ENCODE peak calls at places on chromosome X, in four cellular contexts. N is substantia nigra; I is glomerular endothelial cell; Z is CD4-positive, CD25-positive, alpha-beta regulatory T cell. F is an unnamed sample.

GRCh38 chrX:42028113-42028512 is 104.8 kb upstream of the CASK start:
- DNase-seq in Z (no peak), N (no peak), I (no peak), F (no peak)

GRCh38 chrX:56787734-56788152 is 58.7 kb downstream of the NBDY start:
- DNase-seq in Z (no peak), N (no peak), I (no peak), F (no peak)

GRCh38 chrX:42615161-42615563 is 162.8 kb downstream of the PPP1R2C start:
- DNase-seq in N (no peak), Z (peak; percentile 54), I (no peak), F (no peak)

GRCh38 chrX:98141466-98141865 is 1257.8 kb downstream of the RPA4 start:
- DNase-seq in I (no peak), N (no peak), Z (no peak), F (no peak)

GRCh38 chrX:130228871-130229270 is 39.8 kb downstream of the ZNF280C start:
- DNase-seq in Z (no peak), I (no peak), N (no peak), F (no peak)

GRCh38 chrX:26845051-26845450 is 618.1 kb downstream of the PPP4R3C start:
- DNase-seq in I (peak; percentile 23), N (no peak), Z (no peak), F (peak; percentile 50)

GRCh38 chrX:130393451-130394074 is 8.1 kb upstream of the GPR119 start:
- DNase-seq in Z (no peak), N (no peak), I (no peak), F (no peak)

GRCh38 chrX:53379747-53380146 is 42.7 kb downstream of the SMC1A start:
- DNase-seq in Z (no peak), I (no peak), N (no peak), F (no peak)

GRCh38 chrX:119004920-119005524 is 30.6 kb downstream of the LONRF3 start:
- DNase-seq in I (no peak), Z (peak; percentile 64), N (peak; percentile 0), F (peak; percentile 4)

GRCh38 chrX:16394290-16394689 is 227.0 kb downstream of the MAGEB17 start:
- DNase-seq in Z (no peak), N (no peak), I (no peak), F (no peak)

GRCh38 chrX:153582896-153583295 is 16.0 kb downstream of the CCNQ start:
- DNase-seq in N (no peak), Z (peak; percentile 82), I (no peak), F (no peak)

GRCh38 chrX:40175416-40176255 is 77.9 kb upstream of the BCOR start:
- DNase-seq in Z (peak; percentile 93), I (no peak), N (peak; percentile 35), F (no peak)

GRCh38 chrX:7446815-7447214 is 298.9 kb upstream of the PUDP start:
- DNase-seq in I (no peak), Z (no peak), N (no peak), F (no peak)

GRCh38 chrX:43868791-43869190 is 13.5 kb downstream of the MAOB start:
- DNase-seq in N (no peak), I (no peak), Z (no peak), F (no peak)

F was measured in pulmonary artery endothelial cell.